ENCODE peak calls at places on chromosomes 7 and 10, in eight cellular contexts. O is endothelial cell of umbilical vein, S is mammary epithelial cell, T is fibroblast of lung, X is HCT116, Q is PC-3, W is mesenchymal stem cell, V is neuronal stem cell. H is an unnamed sample.

GRCh38 chr10:74953214-74953613 is 126.8 kb downstream of the KAT6B start:
- DNase-seq in O (no peak), S (no peak), T (no peak), X (no peak), Q (peak), W (no peak), V (no peak), H (no peak)

GRCh38 chr7:128841961-128842673 is 11.9 kb downstream of the FLNC start:
- DNase-seq in O (peak), S (no peak), T (no peak), X (no peak), Q (peak), W (peak), V (peak), H (peak)

GRCh38 chr7:457814-458510 is 61.7 kb downstream of the PDGFA start:
- DNase-seq in O (no peak), S (no peak), T (no peak), X (no peak), Q (no peak), W (no peak), V (no peak), H (no peak)

GRCh38 chr7:108358553-108358952 is 97.7 kb downstream of the NRCAM start:
- DNase-seq in O (no peak), S (peak), T (peak), X (no peak), Q (peak), W (peak), V (no peak), H (peak)

GRCh38 chr10:88150338-88150737 is 286.9 kb downstream of the PTEN start:
- DNase-seq in O (peak), S (peak), T (peak), X (no peak), Q (no peak), W (peak), V (no peak), H (peak)

GRCh38 chr7:4845740-4846142 is 16.1 kb downstream of the PAPOLB start:
- DNase-seq in O (no peak), S (no peak), T (peak), X (no peak), Q (no peak), W (no peak), V (peak), H (no peak)

GRCh38 chr10:80144302-80145131 is 12.0 kb downstream of the PLAC9 start:
- DNase-seq in O (no peak), S (no peak), T (no peak), X (peak), Q (peak), W (no peak), V (no peak), H (no peak)

GRCh38 chr7:21960922-21961321 is 15.2 kb upstream of the CDCA7L start:
- DNase-seq in O (peak), S (peak), T (peak), X (no peak), Q (peak), W (peak), V (no peak), H (peak)

GRCh38 chr7:6600093-6600492 is 10.3 kb downstream of the INTS15 start:
- DNase-seq in O (no peak), S (no peak), T (no peak), X (no peak), Q (no peak), W (no peak), V (no peak), H (no peak)

GRCh38 chr7:99456288-99456687 is 9.7 kb downstream of the ATP5MF start:
- DNase-seq in O (no peak), S (no peak), T (no peak), X (no peak), Q (no peak), W (no peak), V (no peak), H (no peak)

GRCh38 chr7:125436220-125436619 is 506.6 kb upstream of the POT1 start:
- DNase-seq in O (no peak), S (peak), T (no peak), X (no peak), Q (peak), W (no peak), V (no peak), H (no peak)

GRCh38 chr7:74256446-74257408 is 2.5 kb upstream of the RFC2 start:
- DNase-seq in O (peak), S (no peak), T (peak), X (no peak), Q (no peak), W (peak), V (no peak), H (peak)

GRCh38 chr10:49518982-49519578 is 19.8 kb downstream of the ERCC6 start:
- DNase-seq in O (peak), S (peak), T (peak), X (peak), Q (peak), W (peak), V (peak), H (peak)

GRCh38 chr10:42959833-42960232 is 117.0 kb upstream of the RET start:
- DNase-seq in O (no peak), S (no peak), T (no peak), X (no peak), Q (no peak), W (no peak), V (no peak), H (no peak)

GRCh38 chr7:104176332-104176731 is 31.5 kb downstream of the ORC5 start:
- DNase-seq in O (no peak), S (no peak), T (no peak), X (no peak), Q (no peak), W (no peak), V (no peak), H (no peak)

DNA sequence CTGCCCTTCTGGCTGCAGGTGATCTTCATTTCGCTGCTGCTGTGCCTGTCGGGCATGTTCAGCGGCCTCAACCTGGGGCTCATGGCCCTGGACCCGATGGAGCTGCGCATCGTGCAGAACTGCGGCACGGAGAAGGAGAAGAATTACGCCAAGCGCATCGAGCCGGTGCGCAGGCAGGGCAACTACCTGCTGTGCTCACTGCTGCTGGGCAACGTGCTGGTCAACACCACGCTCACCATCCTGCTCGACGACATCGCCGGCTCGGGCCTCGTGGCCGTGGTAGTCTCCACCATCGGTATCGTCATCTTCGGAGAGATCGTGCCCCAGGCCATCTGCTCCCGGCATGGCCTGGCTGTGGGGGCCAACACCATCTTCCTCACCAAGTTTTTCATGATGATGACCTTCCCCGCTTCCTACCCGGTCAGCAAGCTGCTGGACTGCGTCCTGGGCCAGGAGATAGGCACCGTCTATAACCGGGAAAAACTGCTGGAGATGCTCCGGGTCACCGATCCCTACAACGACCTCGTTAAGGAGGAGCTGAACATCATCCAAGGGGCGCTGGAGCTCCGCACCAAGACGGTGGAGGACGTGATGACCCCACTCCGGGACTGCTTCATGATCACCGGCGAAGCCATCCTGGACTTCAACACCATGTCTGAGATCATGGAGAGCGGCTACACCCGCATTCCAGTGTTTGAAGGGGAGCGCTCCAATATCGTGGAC is 1.3 kb downstream of the CNNM2 start:
- DNase-seq in O (peak), S (no peak), T (no peak), X (no peak), Q (no peak), W (peak), V (peak), H (no peak)
- H3K4me3 ChIP-seq in O (no peak), S (peak), T (peak), X (peak), Q (peak), W (peak), V (peak), H (peak)

DNA sequence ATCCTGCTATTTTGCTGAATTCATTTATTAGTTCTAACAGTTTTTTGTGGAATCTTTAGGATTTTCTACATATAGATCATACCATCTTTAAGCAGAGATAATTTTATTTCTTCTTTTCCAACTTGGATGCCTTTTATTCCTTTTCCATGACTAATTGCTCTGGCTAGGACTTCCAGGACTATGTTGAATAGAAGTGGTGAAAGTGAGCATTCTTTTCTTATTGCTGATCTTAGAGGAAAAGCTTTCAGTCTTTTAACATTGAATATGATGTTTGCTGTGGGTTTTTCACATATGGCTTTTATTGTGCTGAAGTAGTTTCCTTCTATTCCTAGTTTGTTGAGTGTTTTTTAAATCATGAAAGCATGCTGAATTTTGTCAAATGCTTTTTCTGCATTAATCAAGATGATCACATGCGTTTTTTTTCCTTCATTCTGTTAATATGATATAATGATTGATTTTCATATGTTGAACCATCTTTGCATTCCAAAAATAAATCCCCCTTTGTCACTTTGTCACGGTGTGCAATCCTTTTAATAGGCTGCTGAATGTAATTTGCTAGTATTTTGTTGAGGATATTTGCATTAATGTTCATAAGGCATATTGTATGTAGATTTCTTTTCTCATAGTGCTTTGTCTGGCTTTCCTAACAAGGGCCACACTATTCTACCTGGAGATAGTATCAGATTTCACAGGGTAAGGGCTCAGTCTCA is 92.9 kb downstream of the ZNF467 start:
- DNase-seq in O (no peak), S (no peak), T (no peak), X (no peak), Q (no peak), W (no peak), V (no peak), H (peak)
- H2AFZ ChIP-seq in O (no peak), S (no peak), T (no peak), X (no peak), Q (no peak), W (no peak), V (no peak), H (no peak)

DNA sequence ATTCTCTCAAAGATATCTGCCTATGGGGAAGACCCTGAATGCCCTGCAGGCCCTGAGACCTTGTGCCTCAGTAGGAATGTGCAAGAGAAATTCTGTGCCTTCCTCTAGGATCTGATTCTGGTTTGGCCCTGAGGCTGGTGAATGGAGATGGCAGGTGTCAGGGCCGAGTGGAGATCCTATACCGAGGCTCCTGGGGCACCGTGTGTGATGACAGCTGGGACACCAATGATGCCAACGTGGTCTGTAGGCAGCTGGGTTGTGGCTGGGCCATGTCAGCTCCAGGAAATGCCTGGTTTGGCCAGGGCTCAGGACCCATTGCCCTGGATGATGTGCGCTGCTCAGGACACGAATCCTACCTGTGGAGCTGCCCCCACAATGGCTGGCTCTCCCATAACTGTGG is 15.7 kb downstream of the DMBT1 start:
- DNase-seq in O (no peak), S (no peak), T (no peak), X (no peak), Q (no peak), W (no peak), V (no peak), H (no peak)
- H3K4me3 ChIP-seq in O (no peak), S (no peak), T (no peak), X (no peak), Q (no peak), W (no peak), V (no peak), H (no peak)

GRCh38 chr7:28813238-28813962 is 144.7 kb downstream of the TRIL start:
- DNase-seq in O (no peak), S (no peak), T (peak), X (no peak), Q (no peak), W (no peak), V (no peak), H (no peak)
- H2AFZ ChIP-seq in O (no peak), S (no peak), T (no peak), X (no peak), Q (no peak), W (no peak), V (no peak), H (no peak)

DNA sequence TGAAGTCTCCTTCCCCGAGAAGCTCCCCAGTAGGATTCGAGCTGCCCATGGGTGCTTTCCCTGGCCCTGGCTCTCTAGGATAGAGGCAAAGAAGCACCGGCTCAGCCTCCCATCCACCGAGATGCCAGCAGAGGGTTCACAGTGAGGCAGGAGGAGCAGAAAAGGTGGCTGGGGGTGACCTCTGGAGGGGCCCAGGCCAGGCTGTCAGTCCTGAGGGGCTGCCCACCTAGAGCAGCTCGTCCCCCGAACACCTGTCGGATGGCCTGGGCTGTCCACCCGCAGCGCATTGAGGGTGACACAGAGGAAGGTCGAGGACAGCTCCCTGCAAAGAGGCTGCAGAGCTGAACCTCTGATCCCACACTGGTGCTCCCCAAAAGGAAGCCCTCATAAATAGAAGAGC is 167.2 kb upstream of the PPP2R2D start:
- DNase-seq in O (no peak), S (no peak), T (no peak), X (no peak), Q (no peak), W (no peak), V (no peak), H (no peak)
- H3K4me3 ChIP-seq in O (no peak), S (no peak), T (no peak), X (no peak), Q (no peak), W (no peak), V (no peak), H (no peak)

GRCh38 chr10:22475857-22476600 is 130.7 kb downstream of the SPAG6 start:
- DNase-seq in O (no peak), S (no peak), T (no peak), X (no peak), Q (no peak), W (peak), V (peak), H (no peak)
- H2AFZ ChIP-seq in O (peak), S (peak), T (no peak), X (no peak), Q (no peak), W (no peak), V (peak), H (peak)

DNA sequence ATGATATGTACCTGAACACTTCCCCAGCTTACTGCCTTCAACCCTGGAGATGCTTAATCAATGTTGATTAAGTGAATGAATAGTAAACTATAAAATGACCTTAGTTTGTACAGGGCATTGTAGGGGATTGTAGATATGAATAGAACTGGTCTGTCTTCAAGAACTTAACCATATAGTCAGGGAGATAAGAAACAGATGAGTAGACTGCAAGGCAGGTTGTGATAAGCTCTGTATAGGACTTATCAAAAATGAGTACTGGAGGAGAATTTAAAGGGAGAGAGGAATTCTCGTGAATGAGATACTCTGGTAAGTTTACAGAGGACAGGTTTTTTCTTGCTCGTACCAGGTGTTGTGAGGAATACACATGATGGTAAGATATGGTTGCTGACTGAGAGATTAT is 27.6 kb downstream of the SGPL1 start:
- DNase-seq in O (no peak), S (no peak), T (no peak), X (no peak), Q (no peak), W (no peak), V (no peak), H (no peak)
- H3K4me3 ChIP-seq in O (no peak), S (no peak), T (no peak), X (no peak), Q (no peak), W (no peak), V (no peak), H (no peak)

GRCh38 chr10:132336064-132336746 is 4.2 kb downstream of the LRRC27 start:
- DNase-seq in O (no peak), S (no peak), T (no peak), X (no peak), Q (no peak), W (peak), V (no peak), H (no peak)
- H2AFZ ChIP-seq in O (no peak), S (no peak), T (no peak), X (no peak), Q (no peak), W (no peak), V (peak), H (no peak)

GRCh38 chr10:12135631-12136030 is 6.2 kb downstream of the SEC61A2 start:
- DNase-seq in O (no peak), S (no peak), T (no peak), X (no peak), Q (no peak), W (peak), V (no peak), H (no peak)

GRCh38 chr10:12129222-12130111 is at the start of gene SEC61A2:
- DNase-seq in O (peak), S (peak), T (peak), X (peak), Q (peak), W (peak), V (peak), H (peak)

DNA sequence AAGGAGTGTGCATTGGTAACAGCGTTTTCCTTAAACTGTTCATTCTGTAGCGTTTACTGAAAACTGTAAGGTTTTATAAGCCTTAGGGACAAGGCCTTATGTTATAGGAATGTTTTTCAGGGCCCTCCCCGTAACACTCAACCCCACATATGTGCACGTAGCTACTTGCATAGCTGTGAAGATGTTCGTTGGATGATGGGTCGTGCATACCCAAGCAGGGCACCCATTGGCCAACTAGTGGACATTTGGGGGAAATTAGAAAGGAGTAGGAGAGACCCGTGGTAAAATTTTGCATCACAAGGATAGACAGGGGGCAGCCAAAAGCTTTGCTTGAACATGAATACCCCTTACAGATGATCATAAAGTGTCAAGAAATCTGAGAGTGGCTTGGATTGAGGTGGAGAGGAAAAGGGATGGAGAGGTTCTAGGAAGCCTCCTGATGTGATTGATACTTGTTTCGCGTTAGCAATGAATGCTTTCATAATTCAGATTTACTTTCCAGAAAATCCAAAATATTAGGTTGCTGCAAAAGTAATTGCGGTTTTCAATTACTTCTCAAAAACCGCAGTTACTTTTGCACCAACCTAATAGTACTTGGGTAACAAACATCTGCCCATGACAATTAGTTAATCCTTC is 878 bp downstream of the SEC61A2 start:
- DNase-seq in O (peak), S (peak), T (peak), X (peak), Q (peak), W (peak), V (peak), H (peak)
- H3K4me3 ChIP-seq in O (peak), S (peak), T (peak), X (peak), Q (peak), W (no peak), V (peak), H (peak)